ENCODE peak calls at places on chromosome 4, in ten cellular contexts. R is lower lobe of right lung; K is RWPE1; G is fibroblast of mammary gland; X is A673; Z is dorsolateral prefrontal cortex; J is right lobe of liver; A is MM.1S; W is HFFc6; E is activated CD8-positive, alpha-beta T cell treated with anti-CD3 and anti-CD28 coated beads for 36 hours. B is an unnamed sample.

GRCh38 chr4:30912098-30912719 is 192.0 kb downstream of the PCDH7 start:
- DNase-seq in R (no peak), K (no peak), G (no peak), X (no peak), Z (no peak), J (no peak), A (no peak), W (no peak), E (no peak), B (no peak)

GRCh38 chr4:31246856-31247255 is 526.7 kb downstream of the PCDH7 start:
- DNase-seq in R (no peak), K (no peak), G (no peak), X (no peak), Z (no peak), J (no peak), A (no peak), W (no peak), E (no peak), B (no peak)

GRCh38 chr4:27357283-27357682 is 496.6 kb downstream of the STIM2 start:
- DNase-seq in R (no peak), K (peak), G (peak), X (peak), Z (no peak), J (no peak), A (peak), W (no peak), E (no peak), B (no peak)

GRCh38 chr4:80069837-80070788 is 2.9 kb downstream of the ANTXR2 start:
- DNase-seq in R (no peak), K (peak), G (peak), X (no peak), Z (no peak), J (no peak), A (no peak), W (peak), E (no peak), B (no peak)

GRCh38 chr4:140061194-140061593 is 92.8 kb downstream of the MAML3 start:
- DNase-seq in R (no peak), K (no peak), G (peak), X (no peak), Z (no peak), J (no peak), A (no peak), W (no peak), E (no peak), B (no peak)

GRCh38 chr4:83503974-83504373 is 19.1 kb upstream of the ABRAXAS1 start:
- DNase-seq in R (no peak), K (no peak), G (no peak), X (no peak), Z (no peak), J (no peak), A (no peak), W (no peak), E (peak), B (no peak)

GRCh38 chr4:136302566-136302965 is 1229.7 kb downstream of the PCDH18 start:
- DNase-seq in R (no peak), K (no peak), G (no peak), X (no peak), Z (no peak), J (no peak), A (no peak), W (no peak), E (no peak), B (no peak)

GRCh38 chr4:1611501-1611870 is 72.6 kb downstream of the FAM53A start:
- DNase-seq in R (no peak), K (no peak), G (no peak), X (no peak), Z (no peak), J (no peak), A (no peak), W (no peak), E (no peak), B (no peak)

GRCh38 chr4:184538023-184538599 is 63.8 kb upstream of the IRF2 start:
- DNase-seq in R (peak), K (peak), G (peak), X (peak), Z (peak), J (peak), A (peak), W (peak), E (peak), B (peak)

GRCh38 chr4:157804986-157805385 is 367.8 kb downstream of the GASK1B start:
- DNase-seq in R (no peak), K (no peak), G (peak), X (peak), Z (no peak), J (no peak), A (no peak), W (no peak), E (no peak), B (no peak)

GRCh38 chr4:76641758-76642157 is 206.7 kb downstream of the SHROOM3 start:
- DNase-seq in R (no peak), K (no peak), G (no peak), X (no peak), Z (no peak), J (no peak), A (no peak), W (no peak), E (no peak), B (no peak)

GRCh38 chr4:53377319-53378170 is at the start of gene FIP1L1:
- DNase-seq in R (peak), K (peak), G (peak), X (peak), Z (peak), J (peak), A (peak), W (peak), E (peak), B (peak)

GRCh38 chr4:185096032-185096653 is 46.9 kb upstream of the SLC25A4 start:
- DNase-seq in R (no peak), K (peak), G (peak), X (peak), Z (no peak), J (no peak), A (peak), W (peak), E (peak), B (no peak)

GRCh38 chr4:114688063-114688462 is 89.5 kb downstream of the UGT8 start:
- DNase-seq in R (no peak), K (no peak), G (peak), X (no peak), Z (no peak), J (no peak), A (no peak), W (no peak), E (no peak), B (no peak)

GRCh38 chr4:84482564-84483563 is 16.2 kb downstream of the NKX6-1 start:
- DNase-seq in R (peak), K (no peak), G (peak), X (no peak), Z (no peak), J (peak), A (no peak), W (no peak), E (peak), B (no peak)

GRCh38 chr4:175891863-175892262 is 79.8 kb upstream of the GPM6A start:
- DNase-seq in R (no peak), K (no peak), G (peak), X (peak), Z (no peak), J (no peak), A (peak), W (peak), E (no peak), B (no peak)

GRCh38 chr4:168993724-168994510 is 16.1 kb downstream of the CBR4 start:
- DNase-seq in R (no peak), K (no peak), G (peak), X (no peak), Z (no peak), J (no peak), A (no peak), W (no peak), E (no peak), B (no peak)

GRCh38 chr4:25654971-25655963 is at the start of gene SLC34A2:
- DNase-seq in R (peak), K (peak), G (no peak), X (no peak), Z (no peak), J (peak), A (no peak), W (no peak), E (no peak), B (peak)

GRCh38 chr4:120694973-120695372 is 227.6 kb downstream of the PRDM5 start:
- DNase-seq in R (no peak), K (peak), G (peak), X (peak), Z (no peak), J (no peak), A (no peak), W (peak), E (no peak), B (no peak)

GRCh38 chr4:186979966-186980745 is 256.5 kb upstream of the FAT1 start:
- DNase-seq in R (no peak), K (no peak), G (peak), X (peak), Z (no peak), J (no peak), A (no peak), W (no peak), E (no peak), B (no peak)

GRCh38 chr4:140691369-140691768 is 64.8 kb downstream of the TBC1D9 start:
- DNase-seq in R (no peak), K (no peak), G (peak), X (no peak), Z (no peak), J (no peak), A (no peak), W (no peak), E (no peak), B (no peak)

GRCh38 chr4:1049591-1049905 is 38.1 kb downstream of the FGFRL1 start:
- DNase-seq in R (peak), K (no peak), G (no peak), X (no peak), Z (peak), J (no peak), A (no peak), W (no peak), E (no peak), B (no peak)

GRCh38 chr4:99859618-99860017 is 34.6 kb downstream of the LAMTOR3 start:
- DNase-seq in R (no peak), K (no peak), G (no peak), X (no peak), Z (no peak), J (no peak), A (no peak), W (no peak), E (no peak), B (no peak)

GRCh38 chr4:156146581-156146980 is 192.9 kb upstream of the CTSO start:
- DNase-seq in R (no peak), K (no peak), G (no peak), X (no peak), Z (no peak), J (no peak), A (no peak), W (no peak), E (no peak), B (no peak)

GRCh38 chr4:167854881-167855280 is 237.5 kb upstream of the ANXA10 start:
- DNase-seq in R (no peak), K (no peak), G (peak), X (no peak), Z (no peak), J (no peak), A (no peak), W (no peak), E (no peak), B (no peak)

GRCh38 chr4:153679476-153679875 is 4.6 kb upstream of the TLR2 start:
- DNase-seq in R (no peak), K (no peak), G (no peak), X (no peak), Z (no peak), J (peak), A (no peak), W (no peak), E (no peak), B (no peak)

GRCh38 chr4:28014469-28014868 is 1153.8 kb downstream of the STIM2 start:
- DNase-seq in R (no peak), K (no peak), G (no peak), X (no peak), Z (no peak), J (no peak), A (no peak), W (no peak), E (no peak), B (no peak)

GRCh38 chr4:106463622-106464021 is 95.0 kb upstream of the GIMD1 start:
- DNase-seq in R (no peak), K (no peak), G (no peak), X (no peak), Z (no peak), J (no peak), A (peak), W (no peak), E (no peak), B (no peak)

GRCh38 chr4:76736434-76736833 is 161.5 kb downstream of the SOWAHB start:
- DNase-seq in R (no peak), K (no peak), G (peak), X (no peak), Z (no peak), J (no peak), A (no peak), W (peak), E (no peak), B (no peak)

GRCh38 chr4:94407846-94408245 is 43.9 kb upstream of the PDLIM5 start:
- DNase-seq in R (no peak), K (no peak), G (peak), X (peak), Z (no peak), J (no peak), A (no peak), W (no peak), E (no peak), B (no peak)

GRCh38 chr4:69044247-69044646 is 52.0 kb upstream of the UGT2B7 start:
- DNase-seq in R (no peak), K (no peak), G (peak), X (no peak), Z (no peak), J (no peak), A (no peak), W (no peak), E (no peak), B (no peak)

GRCh38 chr4:107351196-107351595 is 315.1 kb upstream of the DKK2 start:
- DNase-seq in R (no peak), K (no peak), G (no peak), X (no peak), Z (no peak), J (no peak), A (no peak), W (no peak), E (no peak), B (no peak)

GRCh38 chr4:17762705-17763104 is 18.7 kb downstream of the FAM184B start:
- DNase-seq in R (no peak), K (no peak), G (peak), X (peak), Z (no peak), J (no peak), A (no peak), W (peak), E (peak), B (no peak)

DNA sequence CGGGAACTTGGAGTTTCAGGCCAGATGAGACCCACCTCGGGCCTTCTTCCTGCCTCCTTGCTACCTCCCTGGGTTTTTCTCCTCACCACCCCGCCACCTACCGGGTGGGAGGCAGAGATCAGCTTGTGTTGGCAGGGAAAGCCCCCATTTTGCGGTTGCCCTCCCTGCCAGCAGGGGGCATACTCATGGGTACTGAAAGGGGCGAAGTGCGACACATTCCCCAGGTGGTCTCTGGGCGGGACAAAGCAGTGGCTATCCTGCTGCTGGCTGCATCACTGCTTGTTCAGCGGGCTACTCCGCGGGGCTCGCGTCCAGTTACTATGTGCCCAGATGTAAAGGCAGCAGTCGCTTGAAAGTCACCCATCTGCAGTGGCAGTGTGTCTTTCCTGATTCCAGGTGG is 330.3 kb downstream of the PDHA2 start:
- DNase-seq in R (no peak), K (no peak), G (no peak), X (peak), Z (no peak), J (no peak), A (no peak), W (no peak), E (no peak), B (no peak)
- TF ChIP-seq CTCF in R (no peak), K (no peak), G (no peak), X (peak), Z (no peak), J (no peak), A (peak), W (no peak), E (no peak), B (no peak)

GRCh38 chr4:6331018-6331417 is 61.4 kb downstream of the WFS1 start:
- DNase-seq in R (no peak), K (no peak), G (peak), X (peak), Z (no peak), J (no peak), A (peak), W (peak), E (peak), B (no peak)
- TF ChIP-seq CTCF in R (peak), K (peak), G (peak), X (peak), Z (peak), J (peak), A (peak), W (peak), E (peak), B (peak)

DNA sequence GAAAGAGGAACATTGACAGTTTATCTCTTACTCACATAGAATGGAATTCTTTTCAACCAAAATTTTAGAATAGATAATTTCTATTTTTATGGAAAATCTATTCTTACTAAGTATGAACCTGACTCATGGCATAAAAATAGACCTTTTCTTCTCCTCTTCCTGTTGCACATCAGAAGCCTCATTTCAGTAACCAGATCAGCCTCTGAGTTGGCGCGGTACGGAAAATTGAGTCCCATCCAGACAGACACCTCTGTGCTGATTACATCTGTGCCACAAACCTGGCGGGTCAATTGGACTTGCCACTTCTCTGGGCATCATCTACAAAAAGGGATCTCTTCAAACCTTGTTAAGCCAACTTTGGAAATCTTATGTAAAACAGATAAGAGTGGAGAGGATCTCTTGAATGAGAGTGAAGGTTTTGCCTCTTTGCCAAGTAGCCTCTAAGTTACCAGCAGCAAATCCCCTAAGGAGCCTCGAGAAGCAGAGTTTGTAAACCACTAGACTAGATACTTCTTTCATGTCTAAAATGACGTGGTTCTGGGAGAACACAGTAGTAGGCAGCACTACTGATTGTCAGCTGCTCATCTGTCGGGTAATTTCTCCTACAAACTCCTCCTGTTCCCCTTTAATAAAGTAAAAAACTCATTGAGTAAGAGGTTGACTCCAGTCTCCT is 37.4 kb downstream of the TENM3 start:
- DNase-seq in R (no peak), K (no peak), G (peak), X (peak), Z (no peak), J (no peak), A (no peak), W (peak), E (no peak), B (no peak)
- TF ChIP-seq CTCF in R (no peak), K (no peak), G (no peak), X (no peak), Z (no peak), J (no peak), A (no peak), W (no peak), E (no peak), B (no peak)

DNA sequence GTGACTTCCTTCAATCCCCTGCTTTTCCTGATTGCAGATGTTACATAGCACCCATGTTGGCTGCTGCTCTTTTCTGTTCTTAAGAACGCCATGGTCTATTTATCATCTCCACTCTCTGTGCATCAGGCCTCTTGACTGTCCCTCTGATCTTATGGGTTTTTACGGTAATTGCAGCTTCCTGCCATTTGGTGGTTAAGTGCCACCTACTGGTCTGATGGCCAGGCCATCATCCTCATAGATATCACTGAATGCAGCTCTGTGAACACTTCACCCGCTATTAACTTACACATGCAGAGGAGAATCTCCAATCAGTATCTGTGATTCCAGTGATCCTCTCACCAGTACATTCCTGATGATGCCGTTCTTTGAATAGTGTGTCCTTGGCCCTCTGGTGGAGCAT is 382.4 kb downstream of the TRAM1L1 start:
- DNase-seq in R (no peak), K (no peak), G (no peak), X (peak), Z (no peak), J (no peak), A (peak), W (no peak), E (no peak), B (no peak)
- TF ChIP-seq CTCF in R (no peak), K (no peak), G (no peak), X (peak), Z (no peak), J (peak), A (no peak), W (peak), E (no peak), B (no peak)

GRCh38 chr4:8110071-8110986 is 48.3 kb downstream of the ABLIM2 start:
- DNase-seq in R (no peak), K (peak), G (no peak), X (no peak), Z (no peak), J (no peak), A (no peak), W (peak), E (peak), B (peak)
- TF ChIP-seq CTCF in R (peak), K (no peak), G (no peak), X (no peak), Z (no peak), J (no peak), A (no peak), W (peak), E (peak), B (peak)

GRCh38 chr4:73308286-73308685 is 49.7 kb upstream of the ANKRD17 start:
- DNase-seq in R (no peak), K (no peak), G (peak), X (no peak), Z (no peak), J (no peak), A (peak), W (peak), E (no peak), B (no peak)
- TF ChIP-seq CTCF in R (no peak), K (peak), G (peak), X (no peak), Z (peak), J (peak), A (peak), W (peak), E (no peak), B (no peak)